ENCODE peak calls at places on chromosomes 6 and 20, in seven cellular contexts. S is H1, I is HepG2, K is HCT116, G is K562, P is GM12892, E is GM12891. F is an unnamed sample.
A peak's percentile ranks its signal among the peaks of the same experiment; 100 is the strongest.

GRCh38 chr6:108914235-108915022 is 66.2 kb downstream of the ARMC2 start:
- DNase-seq in I (peak; percentile 52), K (peak; percentile 32), E (no peak), P (no peak), G (peak; percentile 73), S (no peak), F (no peak)

GRCh38 chr6:108473197-108473596 is 87.5 kb upstream of the FOXO3 start:
- DNase-seq in I (no peak), S (no peak), E (no peak), K (no peak), G (no peak), P (no peak), F (no peak)

GRCh38 chr20:45061244-45061643 is 39.7 kb downstream of the KCNS1 start:
- DNase-seq in P (no peak), I (no peak), K (peak; percentile 26), S (no peak), G (no peak), E (no peak), F (no peak)

GRCh38 chr6:93829009-93829408 is 409.6 kb upstream of the EPHA7 start:
- DNase-seq in E (no peak), I (no peak), P (no peak), K (no peak), G (no peak), S (no peak), F (no peak)

GRCh38 chr6:43669050-43669921 is 18.3 kb downstream of the MRPS18A start:
- DNase-seq in I (no peak), E (no peak), P (no peak), S (no peak), K (no peak), G (no peak), F (no peak)

GRCh38 chr6:71544906-71545305 is 256.3 kb downstream of the OGFRL1 start:
- DNase-seq in I (no peak), G (no peak), E (no peak), S (no peak), P (no peak), K (no peak), F (no peak)

GRCh38 chr6:158398252-158399024 is 86.2 kb downstream of the TULP4 start:
- DNase-seq in S (no peak), K (no peak), G (no peak), P (no peak), I (no peak), E (no peak), F (no peak)

GRCh38 chr6:28496099-28496779 is 19.4 kb downstream of the GPX6 start:
- DNase-seq in I (peak; percentile 20), S (no peak), K (peak; percentile 8), G (no peak), P (no peak), E (no peak), F (no peak)

GRCh38 chr6:141359953-141360352 is 772.8 kb upstream of the GJE1 start:
- DNase-seq in K (no peak), I (no peak), E (no peak), P (no peak), G (no peak), S (no peak), F (no peak)

GRCh38 chr6:41706876-41707564 is 28.4 kb downstream of the TFEB start:
- DNase-seq in P (no peak), E (no peak), S (no peak), K (no peak), G (no peak), I (no peak), F (no peak)

GRCh38 chr6:41707565-41708200 is 27.7 kb downstream of the TFEB start:
- DNase-seq in K (no peak), S (no peak), G (no peak), I (no peak), E (no peak), P (no peak), F (peak; percentile 46)

GRCh38 chr6:41704656-41705328 is 30.6 kb downstream of the TFEB start:
- DNase-seq in S (no peak), I (no peak), P (no peak), E (no peak), K (no peak), G (no peak), F (no peak)

GRCh38 chr6:41705329-41705995 is 29.9 kb downstream of the TFEB start:
- DNase-seq in S (no peak), P (no peak), G (no peak), I (no peak), E (no peak), K (no peak), F (no peak)

GRCh38 chr6:41705996-41706835 is 29.2 kb downstream of the TFEB start:
- DNase-seq in K (no peak), S (peak; percentile 56), I (peak; percentile 67), G (peak; percentile 95), E (peak; percentile 86), P (peak; percentile 91), F (peak; percentile 69)
- TF ChIP-seq POLR2A in K (no peak), S (no peak), I (no peak), G (no peak), E (peak; percentile 53), P (peak; percentile 57), F (no peak)

GRCh38 chr6:37665309-37665708 is 32.4 kb downstream of the MDGA1 start:
- DNase-seq in S (no peak), K (no peak), P (no peak), G (no peak), I (no peak), E (no peak), F (no peak)

GRCh38 chr6:37669306-37669705 is 28.4 kb downstream of the MDGA1 start:
- DNase-seq in P (no peak), I (no peak), E (no peak), K (no peak), G (no peak), S (no peak), F (no peak)

GRCh38 chr6:37669887-37670437 is 27.7 kb downstream of the MDGA1 start:
- DNase-seq in G (no peak), S (no peak), K (no peak), E (no peak), I (no peak), P (no peak), F (no peak)

GRCh38 chr6:37668251-37668650 is 29.4 kb downstream of the MDGA1 start:
- DNase-seq in P (no peak), S (no peak), K (no peak), E (no peak), G (no peak), I (peak; percentile 10), F (no peak)

GRCh38 chr6:37667050-37667814 is 30.5 kb downstream of the MDGA1 start:
- DNase-seq in E (no peak), I (no peak), P (no peak), S (no peak), G (peak; percentile 79), K (no peak), F (no peak)
- TF ChIP-seq POLR2AphosphoS5 in E (no peak), I (no peak), P (no peak), S (no peak), G (peak; percentile 98), K (no peak), F (no peak)

DNA sequence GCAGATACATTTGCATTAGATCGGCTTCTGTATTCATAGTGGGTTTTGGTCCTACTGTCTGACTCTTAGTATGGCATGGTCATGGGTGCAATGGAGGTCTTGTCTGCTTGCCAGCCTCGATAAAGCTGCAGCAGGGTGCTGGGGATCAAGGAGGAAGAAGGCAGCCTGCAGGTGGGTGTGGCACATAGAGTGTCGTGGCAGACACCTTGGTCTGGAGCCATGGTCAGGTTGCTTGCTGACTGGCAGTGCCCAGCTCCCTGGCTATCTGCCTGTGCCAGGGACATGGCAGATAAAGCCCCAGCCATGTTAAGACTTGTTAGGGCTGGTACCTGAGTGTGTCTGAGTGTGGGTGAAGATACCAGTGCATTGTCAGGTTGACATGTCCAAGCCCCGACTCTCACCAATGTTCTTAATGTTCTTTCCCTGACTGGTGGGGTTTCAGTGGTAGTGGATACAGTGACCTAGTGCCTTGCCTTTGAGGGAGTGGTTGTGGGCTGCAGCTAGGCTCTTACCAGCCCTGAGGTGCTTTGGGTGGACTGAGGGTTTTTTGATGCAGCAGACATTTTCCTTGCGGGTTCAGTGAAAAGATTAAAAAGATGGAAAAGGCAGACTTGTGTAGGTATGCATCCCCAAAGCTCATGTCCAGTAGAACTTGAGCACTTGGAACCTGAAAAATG is 1.8 kb downstream of the FAM83D start:
- DNase-seq in K (no peak), I (no peak), S (no peak), P (no peak), G (no peak), E (no peak), F (no peak)
- TF ChIP-seq POLR2A in K (no peak), I (no peak), S (no peak), P (no peak), G (no peak), E (no peak), F (no peak)

GRCh38 chr20:56952258-56952929 is 314.0 kb downstream of the BMP7 start:
- DNase-seq in K (no peak), E (no peak), S (no peak), G (no peak), P (no peak), I (no peak), F (no peak)
- TF ChIP-seq POLR2AphosphoS5 in K (no peak), E (no peak), S (no peak), G (no peak), P (no peak), I (no peak), F (no peak)

GRCh38 chr6:125421853-125422252 is 120.1 kb upstream of the HDDC2 start:
- DNase-seq in G (no peak), K (no peak), P (no peak), S (peak; percentile 34), I (no peak), E (no peak), F (no peak)
- TF ChIP-seq POLR2A in G (no peak), K (no peak), P (no peak), S (no peak), I (no peak), E (no peak), F (no peak)

F was measured in breast epithelium.